ENCODE peak calls at places on chromosomes 16 and 17, in six cellular contexts. E is lower leg skin, D is colonic mucosa, X is nephron progenitor cell, K is body of pancreas, R is endothelial cell. O is an unnamed sample.

GRCh38 chr17:82804442-82805191 is 35.2 kb downstream of the ZNF750 start:
- DNase-seq in E (peak; percentile 44), X (no peak), K (no peak), R (no peak), D (peak; percentile 37), O (no peak)

GRCh38 chr16:17379121-17379571 is 91.6 kb downstream of the XYLT1 start:
- DNase-seq in K (no peak), R (no peak), E (no peak), D (no peak), X (no peak), O (no peak)

GRCh38 chr16:81482329-81483063 is 37.9 kb downstream of the CMIP start:
- DNase-seq in R (peak; percentile 26), X (no peak), E (no peak), D (no peak), K (no peak), O (no peak)

GRCh38 chr17:19867094-19867653 is 562 bp downstream of the ULK2 start:
- DNase-seq in K (peak; percentile 61), R (peak; percentile 62), X (peak; percentile 67), E (no peak), D (peak; percentile 73), O (peak; percentile 64)

GRCh38 chr16:87076950-87077749 is 240.0 kb downstream of the C16orf95 start:
- DNase-seq in X (peak; percentile 67), K (peak; percentile 82), R (peak; percentile 79), E (no peak), D (peak; percentile 58), O (peak; percentile 81)

GRCh38 chr16:28042856-28043255 is 20.7 kb downstream of the GSG1L start:
- DNase-seq in D (no peak), R (no peak), K (no peak), X (no peak), E (no peak), O (no peak)

GRCh38 chr17:55705847-55706246 is 16.8 kb downstream of the TMEM100 start:
- DNase-seq in K (no peak), D (no peak), R (no peak), X (no peak), E (no peak), O (peak; percentile 50)

GRCh38 chr17:2796164-2797140 is at the start of gene RAP1GAP2:
- DNase-seq in R (no peak), E (peak; percentile 64), K (no peak), X (no peak), D (peak; percentile 84), O (no peak)

GRCh38 chr17:60615108-60615507 is 15.1 kb downstream of the PPM1D start:
- DNase-seq in R (no peak), K (no peak), X (no peak), D (no peak), E (no peak), O (no peak)

GRCh38 chr16:84501077-84501735 is 3.3 kb downstream of the MEAK7 start:
- DNase-seq in K (no peak), E (no peak), X (no peak), D (no peak), R (no peak), O (peak; percentile 96)

GRCh38 chr17:6415616-6416015 is 19.3 kb downstream of the AIPL1 start:
- DNase-seq in X (no peak), K (no peak), D (no peak), R (no peak), E (no peak), O (no peak)

GRCh38 chr16:74451951-74452758 is 30.9 kb upstream of the CLEC18B start:
- DNase-seq in R (no peak), D (no peak), K (no peak), X (peak; percentile 12), E (no peak), O (no peak)

GRCh38 chr16:35690413-35690812 is 2231.0 kb downstream of the TP53TG3F start:
- DNase-seq in D (no peak), K (no peak), X (no peak), R (no peak), E (no peak), O (no peak)

GRCh38 chr17:29982991-29983390 is 41.6 kb downstream of the EFCAB5 start:
- DNase-seq in E (no peak), R (no peak), D (no peak), K (no peak), X (no peak), O (no peak)

GRCh38 chr17:9529033-9529748 is 46.4 kb downstream of the STX8 start:
- DNase-seq in R (no peak), D (no peak), E (no peak), X (no peak), K (no peak), O (peak; percentile 36)
- TF ChIP-seq CTCF in R (peak; percentile 13), D (peak; percentile 24), E (no peak), X (peak; percentile 60), K (peak; percentile 8), O (peak; percentile 36)

GRCh38 chr16:2770057-2770780 is 6.9 kb downstream of the ELOB start:
- DNase-seq in D (no peak), R (no peak), E (no peak), X (no peak), K (no peak), O (peak; percentile 52)
- TF ChIP-seq CTCF in D (no peak), R (no peak), E (no peak), X (no peak), K (no peak), O (peak; percentile 26)

GRCh38 chr17:76968707-76969597 is 100.7 kb downstream of the MGAT5B start:
- DNase-seq in X (peak; percentile 77), E (no peak), K (peak; percentile 23), D (peak; percentile 22), R (peak; percentile 40), O (no peak)
- TF ChIP-seq CTCF in X (no peak), E (no peak), K (no peak), D (no peak), R (no peak), O (no peak)

GRCh38 chr16:70295634-70296033 is 3.4 kb upstream of the DDX19B start:
- DNase-seq in K (no peak), X (no peak), D (no peak), R (no peak), E (no peak), O (no peak)

GRCh38 chr16:70294385-70295029 is 4.5 kb upstream of the DDX19B start:
- DNase-seq in E (no peak), R (no peak), X (no peak), K (no peak), D (no peak), O (no peak)

GRCh38 chr16:70302745-70303144 is 3.8 kb downstream of the DDX19B start:
- DNase-seq in R (no peak), D (no peak), X (no peak), E (no peak), K (no peak), O (no peak)

GRCh38 chr16:70301121-70301520 is 2.1 kb downstream of the DDX19B start:
- DNase-seq in K (no peak), E (no peak), R (no peak), X (no peak), D (no peak), O (no peak)

DNA sequence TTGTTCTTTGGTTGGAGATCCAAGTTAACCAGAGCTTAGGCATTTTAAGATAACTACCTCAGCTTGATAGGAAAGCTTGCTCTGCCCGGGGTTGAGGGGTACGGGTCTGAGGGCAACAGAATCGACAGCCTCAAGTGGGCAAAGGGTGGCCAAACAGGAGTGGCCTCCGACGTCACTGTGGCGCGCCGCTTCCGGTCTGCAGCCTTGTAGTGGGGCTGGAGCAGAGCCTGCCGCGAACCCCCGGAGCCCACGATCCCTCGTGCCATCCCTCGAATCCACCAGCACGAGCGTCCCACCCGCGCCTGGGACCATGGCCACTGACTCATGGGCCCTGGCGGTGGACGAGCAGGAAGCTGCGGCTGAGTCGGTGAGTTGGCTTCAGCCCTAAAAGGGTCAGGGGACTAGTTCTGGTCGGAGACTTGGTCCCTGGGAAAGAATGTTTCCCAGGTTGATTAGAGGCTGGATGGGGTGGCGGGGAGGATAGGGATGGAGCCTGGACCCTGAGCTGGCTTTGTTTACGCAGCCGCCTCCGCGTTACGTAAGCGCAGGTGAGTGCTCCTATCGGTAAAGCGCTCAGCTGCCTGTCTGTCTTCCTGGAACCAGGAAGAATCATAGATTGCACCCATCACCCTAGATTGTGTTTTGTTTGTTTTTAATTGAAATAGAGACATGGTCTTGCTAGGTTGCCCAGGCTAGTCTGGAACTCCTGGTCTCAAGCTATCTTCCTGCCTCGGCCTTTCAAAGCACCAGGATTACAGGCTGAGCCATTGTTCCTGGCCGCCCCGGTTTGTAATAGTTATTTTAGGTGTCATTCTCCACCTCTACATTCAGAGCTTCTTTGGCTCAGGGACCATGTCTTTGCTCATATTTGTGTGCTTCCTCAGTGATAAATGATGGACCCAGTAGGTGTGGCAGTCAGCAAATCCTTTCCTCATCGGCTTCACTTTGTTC is at the start of gene DDX19B:
- DNase-seq in X (peak; percentile 51), E (peak; percentile 68), K (peak; percentile 79), R (peak; percentile 69), D (peak; percentile 85), O (peak; percentile 56)
- TF ChIP-seq CTCF in X (no peak), E (no peak), K (no peak), R (no peak), D (no peak), O (no peak)

DNA sequence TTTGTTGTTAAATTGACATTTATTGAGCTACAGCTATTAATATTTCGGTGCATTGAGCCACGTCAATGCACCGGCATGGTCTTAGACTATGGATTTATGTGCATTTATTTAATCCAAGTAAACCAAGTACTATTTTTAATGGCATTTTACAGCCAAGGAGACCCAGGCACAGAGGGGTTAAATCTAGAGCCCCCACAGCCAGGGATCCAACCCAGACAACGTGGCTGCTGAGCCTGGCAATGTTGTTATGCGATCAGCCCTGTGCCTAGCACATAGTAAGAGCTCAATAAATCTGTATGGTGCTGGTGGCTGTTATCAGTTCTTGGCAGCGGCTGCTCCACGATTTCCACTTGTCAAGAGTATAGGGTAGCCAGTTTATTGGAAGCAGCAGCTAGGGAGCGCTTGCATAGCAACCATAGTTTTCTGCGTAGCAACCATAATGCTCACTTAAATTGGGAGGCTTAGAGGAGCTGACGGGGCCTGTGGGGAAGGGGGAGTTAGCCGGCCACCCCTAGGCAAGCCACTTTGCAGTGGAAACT is 541 bp upstream of the RBBP6 start:
- DNase-seq in X (no peak), D (no peak), E (no peak), K (no peak), R (no peak), O (no peak)
- TF ChIP-seq CTCF in X (no peak), D (no peak), E (no peak), K (no peak), R (no peak), O (no peak)

DNA sequence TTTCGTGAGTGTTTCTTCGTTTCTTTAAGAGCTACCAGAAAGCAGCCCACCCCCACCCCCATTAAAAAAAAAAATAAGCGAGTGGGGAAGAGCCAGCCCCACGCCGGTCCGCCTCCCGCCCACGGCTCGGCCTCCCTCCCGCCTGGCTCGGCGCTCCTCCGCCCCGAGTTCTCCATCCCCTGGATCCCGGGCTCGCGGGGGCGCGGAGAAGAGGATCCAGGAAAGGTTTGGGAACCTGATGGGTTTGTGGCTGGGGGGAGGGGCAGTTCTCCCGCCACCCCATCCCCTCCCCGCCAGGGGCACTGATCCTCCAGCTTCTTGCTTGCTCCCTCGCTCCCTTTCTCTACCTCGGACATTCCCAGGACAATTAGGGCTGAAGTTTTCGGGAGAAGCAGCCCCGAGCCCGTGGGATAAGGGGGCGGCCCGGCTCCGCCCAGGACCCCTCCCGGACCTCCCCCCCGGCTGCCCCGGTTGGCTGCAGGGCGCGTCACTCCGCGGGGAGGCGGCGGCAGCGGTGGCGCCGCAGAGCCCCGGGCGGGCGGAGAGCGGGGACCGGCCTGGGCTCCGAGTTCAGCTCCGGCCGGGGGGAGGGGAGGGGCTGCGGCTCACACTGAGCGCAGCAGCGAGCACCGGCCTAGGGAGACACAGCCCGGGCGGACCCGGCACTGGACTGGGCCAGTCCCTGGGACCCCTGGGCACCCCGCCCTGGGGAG is 1.0 kb upstream of the SALL1 start:
- DNase-seq in E (no peak), X (peak; percentile 93), K (peak; percentile 38), R (peak; percentile 94), D (peak; percentile 36), O (no peak)
- TF ChIP-seq CTCF in E (no peak), X (no peak), K (no peak), R (no peak), D (no peak), O (no peak)